ENCODE peak calls at places on chromosomes 6 and 20, in four cellular contexts. F is Peyer's patch, Y is suprapubic skin, E is heart left ventricle. D is an unnamed sample.

GRCh38 chr20:11949711-11950110 is 32.0 kb downstream of the BTBD3 start:
- DNase-seq in Y (no peak), F (no peak), E (no peak), D (no peak)

GRCh38 chr6:39260451-39260850 is 31.2 kb upstream of the KCNK5 start:
- DNase-seq in F (no peak), E (no peak), Y (no peak), D (no peak)

GRCh38 chr6:29830409-29830808 is 2.8 kb downstream of the HLA-G start:
- DNase-seq in E (no peak), F (no peak), Y (no peak), D (no peak)

GRCh38 chr6:149840345-149841075 is 23.6 kb downstream of the LRP11 start:
- DNase-seq in E (peak), Y (peak), F (peak), D (peak)

GRCh38 chr6:120214097-120214496 is 864.5 kb upstream of the MAN1A1 start:
- DNase-seq in Y (no peak), F (no peak), E (no peak), D (no peak)

GRCh38 chr20:50519036-50519780 is 9.0 kb downstream of the PTPN1 start:
- DNase-seq in F (peak), Y (no peak), E (no peak), D (no peak)

GRCh38 chr20:31719644-31720485 is 2.8 kb downstream of the BCL2L1 start:
- DNase-seq in F (peak), Y (no peak), E (no peak), D (no peak)

GRCh38 chr6:148090326-148090725 is 252.3 kb upstream of the SASH1 start:
- DNase-seq in F (no peak), E (no peak), Y (no peak), D (no peak)

GRCh38 chr6:110562316-110562915 is 86.0 kb upstream of the SLC22A16 start:
- DNase-seq in Y (no peak), E (no peak), F (no peak), D (no peak)

GRCh38 chr6:140051521-140052455 is 677.3 kb upstream of the CITED2 start:
- DNase-seq in Y (no peak), F (no peak), E (no peak), D (no peak)

GRCh38 chr20:32089637-32090330 is 19.7 kb upstream of the TM9SF4 start:
- DNase-seq in Y (no peak), F (no peak), E (no peak), D (no peak)

GRCh38 chr6:51289041-51289440 is 470.4 kb downstream of the TFAP2B start:
- DNase-seq in F (no peak), E (no peak), Y (no peak), D (no peak)

GRCh38 chr20:46253391-46253790 is 54.9 kb downstream of the CDH22 start:
- DNase-seq in Y (no peak), F (no peak), E (no peak), D (no peak)
- TF ChIP-seq CTCF in Y (no peak), F (no peak), E (no peak), D (no peak)

GRCh38 chr6:31399589-31400466 is 3.6 kb upstream of the MICA start:
- DNase-seq in Y (peak), E (peak), F (peak), D (peak)

GRCh38 chr6:31403283-31403989 is at the start of gene MICA:
- DNase-seq in E (peak), F (peak), Y (peak), D (peak)

GRCh38 chr6:31402324-31403282 is 792 bp upstream of the MICA start:
- DNase-seq in F (peak), Y (peak), E (no peak), D (peak)

GRCh38 chr6:31401403-31401802 is 2.0 kb upstream of the MICA start:
- DNase-seq in F (peak), Y (no peak), E (no peak), D (peak)

DNA sequence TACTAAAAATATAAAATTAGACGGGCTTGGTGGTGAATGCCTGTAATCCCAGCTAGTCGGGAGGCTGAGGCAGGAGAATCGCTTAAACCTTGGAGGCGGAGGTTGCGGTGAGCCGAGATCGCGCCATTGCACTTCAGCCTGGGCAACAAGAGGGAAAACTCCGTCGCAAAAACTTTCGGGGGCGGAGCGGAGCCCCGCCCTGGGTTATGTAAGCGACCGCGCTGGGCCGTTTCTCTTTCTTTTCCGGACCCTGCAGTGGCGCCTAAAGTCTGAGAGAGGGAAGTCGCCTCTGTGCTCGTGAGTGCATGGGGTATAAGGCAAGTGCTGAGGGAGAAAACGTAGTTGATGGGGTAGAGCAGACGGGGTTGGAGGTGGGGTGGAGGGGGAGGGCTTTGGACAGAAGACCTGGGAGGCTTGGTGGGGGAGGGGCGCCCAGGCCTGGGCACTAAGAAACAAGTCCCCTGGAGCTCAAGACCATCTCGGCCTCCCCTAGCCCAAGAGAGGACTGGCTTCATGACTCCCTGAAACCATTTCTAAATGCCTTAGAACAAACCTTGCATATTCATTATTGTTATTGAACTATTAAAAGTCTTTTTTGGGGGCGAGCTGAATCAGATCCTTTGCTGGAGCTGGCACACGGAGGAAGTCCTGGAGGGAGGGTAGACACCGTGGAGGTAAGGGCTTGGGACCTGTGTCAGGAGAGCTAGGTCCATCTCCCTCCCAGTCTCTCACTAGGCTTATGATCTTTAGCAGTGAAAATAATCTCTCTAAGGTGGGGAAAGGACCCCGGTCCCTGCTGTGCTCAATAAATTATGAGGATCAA is 2.7 kb upstream of the MICA start:
- DNase-seq in F (peak), E (peak), Y (peak), D (peak)
- TF ChIP-seq POLR2A in F (peak), E (no peak), Y (no peak), D (peak)

GRCh38 chr20:35523298-35523888 is 6.1 kb downstream of the C20orf173 start:
- DNase-seq in E (no peak), Y (no peak), F (no peak), D (no peak)
- TF ChIP-seq CTCF in E (peak), Y (peak), F (no peak), D (no peak)

GRCh38 chr6:20319520-20320357 is 81.9 kb upstream of the E2F3 start:
- DNase-seq in F (peak), E (peak), Y (no peak), D (no peak)
- TF ChIP-seq POLR2A in F (no peak), E (no peak), Y (no peak), D (no peak)